ENCODE peak calls at places on chromosomes 2 and 18, in eight cellular contexts. H is foreskin fibroblast, X is H9, K is ovary, B is astrocyte of the spinal cord, Y is prostate gland, Z is AG09309, S is MCF 10A. O is an unnamed sample.

GRCh38 chr2:234528410-234529150 is 31.7 kb upstream of the ARL4C start:
- DNase-seq in B (no peak), K (no peak), Z (no peak), H (no peak), Y (no peak), S (no peak), X (no peak), O (no peak)

GRCh38 chr2:241191101-241191500 is 2.6 kb downstream of the ANO7 start:
- DNase-seq in Z (no peak), Y (no peak), B (no peak), X (no peak), H (no peak), S (no peak), K (no peak), O (no peak)

GRCh38 chr18:22391571-22392359 is 25.9 kb downstream of the CTAGE1 start:
- DNase-seq in Y (no peak), B (peak; percentile 93), H (peak; percentile 86), S (peak; percentile 90), X (no peak), Z (peak; percentile 71), K (no peak), O (no peak)

GRCh38 chr18:8831531-8831930 is 126.2 kb downstream of the MTCL1 start:
- DNase-seq in Y (no peak), K (no peak), Z (no peak), S (no peak), X (no peak), H (no peak), B (no peak), O (no peak)

GRCh38 chr18:22983175-22983574 is 50.0 kb downstream of the RBBP8 start:
- DNase-seq in H (peak; percentile 63), B (peak; percentile 66), Z (peak; percentile 21), K (no peak), S (peak; percentile 48), X (no peak), Y (no peak), O (no peak)

GRCh38 chr2:107303964-107304363 is 418.0 kb upstream of the ST6GAL2 start:
- DNase-seq in S (no peak), Y (no peak), B (no peak), Z (no peak), X (no peak), H (no peak), K (no peak), O (no peak)

GRCh38 chr2:26184555-26185303 is 11.8 kb downstream of the GAREM2 start:
- DNase-seq in K (peak; percentile 83), H (peak; percentile 90), X (peak; percentile 74), Z (peak; percentile 18), B (peak; percentile 51), S (no peak), Y (peak; percentile 48), O (peak; percentile 82)

GRCh38 chr2:20606198-20606597 is 44.7 kb downstream of the HS1BP3 start:
- DNase-seq in Y (no peak), H (no peak), B (no peak), S (no peak), K (no peak), X (no peak), Z (no peak), O (no peak)

GRCh38 chr2:112768432-112768831 is 4.0 kb upstream of the CKAP2L start:
- DNase-seq in S (no peak), H (peak; percentile 50), X (no peak), Y (no peak), K (no peak), Z (peak; percentile 61), B (no peak), O (no peak)

GRCh38 chr2:27703638-27704341 is 40.1 kb downstream of the SLC4A1AP start:
- DNase-seq in B (peak; percentile 91), Z (peak; percentile 93), S (peak; percentile 87), Y (peak; percentile 88), X (peak; percentile 87), H (peak; percentile 98), K (peak; percentile 82), O (peak; percentile 86)

GRCh38 chr2:96927420-96928171 is 57.7 kb upstream of the SEMA4C start:
- DNase-seq in H (peak; percentile 73), Y (peak; percentile 90), S (peak; percentile 85), Z (no peak), B (no peak), X (no peak), K (peak; percentile 36), O (peak; percentile 90)
- TF ChIP-seq CTCF in H (no peak), Y (peak; percentile 56), S (peak; percentile 27), Z (peak; percentile 32), B (no peak), X (no peak), K (no peak), O (peak; percentile 29)

DNA sequence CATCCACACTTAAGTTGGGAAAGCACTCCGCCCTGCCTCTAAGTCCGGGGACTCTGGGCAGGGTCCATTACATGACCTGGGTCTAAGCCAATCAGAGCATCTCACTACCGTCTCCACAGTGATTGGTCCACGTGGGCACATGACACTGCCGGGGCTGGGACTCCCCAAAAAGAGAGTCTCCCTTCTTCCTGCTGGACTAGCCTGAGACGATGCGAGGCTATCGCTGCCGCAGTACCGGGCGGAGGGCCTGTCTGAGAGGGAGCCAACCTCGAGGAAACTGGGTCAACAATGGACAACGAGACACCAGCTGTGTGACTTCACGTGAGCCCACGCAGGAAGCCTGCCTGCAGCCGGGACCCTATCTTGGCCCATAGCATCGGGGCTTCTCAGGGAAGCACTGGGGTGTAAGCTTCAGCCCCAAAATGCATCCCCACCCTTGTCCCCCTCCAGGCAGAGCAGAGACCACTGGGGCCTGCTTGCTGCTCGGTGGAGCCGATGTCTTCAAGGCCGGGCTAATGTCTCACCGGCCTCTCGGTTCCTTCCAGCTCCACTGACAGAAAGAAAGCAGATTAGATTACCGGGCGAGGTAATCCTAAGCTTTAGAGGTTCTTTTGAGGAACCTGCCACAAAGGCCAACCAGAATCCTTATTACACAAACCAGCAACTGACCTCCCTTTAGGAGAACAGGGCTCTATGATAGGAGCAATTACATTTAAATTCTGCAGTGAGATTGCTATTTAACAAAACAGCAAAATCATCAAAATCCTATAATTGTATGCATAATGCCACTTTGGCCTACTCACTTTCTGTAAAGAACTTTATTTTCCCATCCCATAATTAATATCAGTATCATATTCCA is 21.3 kb upstream of the COPS8 start:
- DNase-seq in B (no peak), H (no peak), Y (no peak), Z (no peak), K (no peak), S (no peak), X (no peak), O (no peak)
- TF ChIP-seq CTCF in B (no peak), H (no peak), Y (no peak), Z (no peak), K (no peak), S (no peak), X (no peak), O (no peak)

GRCh38 chr2:111186933-111187332 is 66.2 kb downstream of the BCL2L11 start:
- DNase-seq in B (no peak), S (no peak), X (no peak), K (no peak), Z (no peak), H (no peak), Y (no peak), O (no peak)
- TF ChIP-seq CTCF in B (no peak), S (no peak), X (peak; percentile 42), K (no peak), Z (no peak), H (no peak), Y (no peak), O (no peak)

DNA sequence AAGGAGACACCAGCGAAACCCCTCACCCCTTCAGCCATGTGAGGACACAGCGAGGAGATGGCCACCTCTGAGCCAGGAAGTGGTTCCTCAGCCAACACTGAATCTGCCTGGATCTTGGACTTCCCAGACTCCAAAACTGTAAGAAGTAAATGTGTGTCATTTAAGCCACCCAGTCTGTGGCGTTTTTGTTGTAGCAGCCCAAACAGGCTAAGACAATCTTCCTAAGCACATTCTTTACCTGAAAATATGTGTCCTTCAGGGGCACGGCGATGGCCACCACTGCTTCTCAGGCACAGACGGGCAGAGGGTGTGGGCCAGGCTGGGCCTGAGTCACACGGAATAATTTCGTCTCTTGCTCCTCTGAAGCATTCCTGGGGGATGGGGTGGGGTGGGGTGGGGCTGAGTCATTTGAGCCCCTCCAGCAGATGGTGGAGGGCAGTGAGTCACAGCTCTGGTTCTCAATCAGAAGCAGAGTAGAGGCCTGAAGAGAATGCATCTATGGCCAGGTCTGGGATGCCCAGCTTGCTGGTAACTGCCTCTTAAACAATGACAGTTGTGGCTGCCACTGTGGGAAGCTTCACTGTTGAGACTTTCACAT is 142.4 kb downstream of the CAPN13 start:
- DNase-seq in H (peak; percentile 98), B (peak; percentile 97), Z (peak; percentile 81), K (no peak), Y (no peak), S (peak; percentile 89), X (peak; percentile 15), O (no peak)
- TF ChIP-seq CTCF in H (no peak), B (no peak), Z (no peak), K (no peak), Y (no peak), S (no peak), X (no peak), O (no peak)

DNA sequence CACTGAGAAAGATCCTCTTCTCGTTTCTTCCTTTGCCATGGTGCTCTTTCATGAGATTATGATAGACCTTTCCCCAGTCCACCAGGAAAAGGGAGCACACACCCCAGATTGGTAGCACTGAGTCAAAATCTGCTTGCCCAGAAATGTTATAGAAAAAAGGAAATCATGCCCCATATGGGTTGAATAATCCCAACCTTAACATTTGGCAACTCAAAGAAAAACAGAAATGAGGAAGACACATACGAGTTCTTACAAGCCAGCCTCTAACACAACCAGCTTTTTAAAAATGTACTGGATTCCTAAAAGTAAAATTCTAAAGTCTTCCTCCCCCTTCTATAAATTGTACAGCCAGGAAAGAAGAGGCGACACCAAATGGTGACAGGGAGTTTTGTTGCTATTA is 103.0 kb downstream of the ANKRD44 start:
- DNase-seq in K (no peak), Y (no peak), S (no peak), B (no peak), H (no peak), X (no peak), Z (no peak), O (no peak)
- TF ChIP-seq CTCF in K (no peak), Y (no peak), S (no peak), B (no peak), H (no peak), X (no peak), Z (no peak), O (no peak)

DNA sequence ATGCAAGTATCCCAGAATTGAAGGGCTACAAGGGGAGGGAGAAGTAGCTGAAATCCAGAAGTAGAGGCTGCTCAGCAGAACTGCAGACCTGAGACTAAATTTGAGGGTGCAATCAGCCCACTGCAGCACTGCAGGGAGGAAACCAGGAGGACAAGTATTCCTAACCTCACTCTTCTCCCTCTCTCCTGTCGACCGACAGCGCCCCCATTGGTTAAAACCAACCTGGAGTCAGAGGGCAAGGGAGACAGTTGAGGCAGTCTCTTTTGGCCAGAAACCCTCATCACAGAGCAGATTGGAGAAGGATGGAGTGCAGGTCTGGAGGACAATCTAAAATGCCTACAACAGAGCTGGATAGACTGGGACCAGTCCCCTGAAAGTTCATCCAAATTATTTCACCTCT is 768.9 kb upstream of the KLHL29 start:
- DNase-seq in S (no peak), X (peak; percentile 34), B (no peak), Z (no peak), K (no peak), H (no peak), Y (no peak), O (no peak)
- TF ChIP-seq CTCF in S (no peak), X (peak; percentile 40), B (no peak), Z (no peak), K (no peak), H (no peak), Y (no peak), O (no peak)

DNA sequence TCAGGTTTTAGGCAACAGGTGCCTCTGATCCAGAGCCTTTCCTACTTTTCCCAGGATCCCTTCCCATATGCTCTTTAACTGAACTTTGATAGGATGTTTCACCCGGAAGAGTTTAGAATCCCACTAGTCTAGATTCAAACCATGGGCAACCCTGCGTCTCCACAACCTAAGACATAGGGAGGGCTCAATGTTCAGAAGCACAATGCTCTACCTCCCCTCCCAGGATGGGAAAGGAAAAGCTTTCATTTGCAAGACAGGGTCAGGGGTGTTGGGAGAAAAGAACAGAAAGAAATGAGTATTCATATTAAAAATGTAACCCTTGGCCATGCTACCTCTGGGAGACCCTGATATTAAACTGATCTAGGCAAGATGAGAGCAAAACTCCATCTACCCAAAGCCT is 230.4 kb downstream of the MREG start:
- DNase-seq in B (no peak), H (no peak), Z (no peak), K (no peak), X (no peak), S (no peak), Y (no peak), O (no peak)
- TF ChIP-seq CTCF in B (peak; percentile 2), H (no peak), Z (no peak), K (no peak), X (no peak), S (no peak), Y (no peak), O (no peak)